ENCODE peak calls at places on chromosome 19, in five cellular contexts. K is breast epithelium, R is sigmoid colon, W is HCT116, D is H1. E is an unnamed sample.

GRCh38 chr19:35558400-35559280 is 4.8 kb downstream of the ATP4A start:
- DNase-seq in K (no peak), R (no peak), W (no peak), D (no peak), E (no peak)

GRCh38 chr19:3700242-3701032 is at the start of gene PIP5K1C:
- DNase-seq in R (peak), W (peak), K (peak), D (peak), E (peak)

GRCh38 chr19:38614289-38614688 is 3.5 kb downstream of the MAP4K1 start:
- DNase-seq in W (no peak), R (no peak), K (no peak), D (no peak), E (no peak)

GRCh38 chr19:55652311-55653078 is 2.3 kb upstream of the U2AF2 start:
- DNase-seq in D (no peak), K (no peak), R (no peak), W (no peak), E (no peak)

GRCh38 chr19:6803036-6803404 is 30.5 kb downstream of the VAV1 start:
- DNase-seq in R (no peak), D (no peak), K (no peak), W (no peak), E (no peak)

GRCh38 chr19:10114651-10115391 is 3.3 kb downstream of the P2RY11 start:
- DNase-seq in D (no peak), R (no peak), K (no peak), W (no peak), E (no peak)

GRCh38 chr19:45952691-45953505 is 20.8 kb downstream of the NOVA2 start:
- DNase-seq in D (peak), K (no peak), R (no peak), W (no peak), E (no peak)

GRCh38 chr19:52660981-52661380 is 22.8 kb upstream of the ZNF83 start:
- DNase-seq in W (no peak), K (no peak), D (no peak), R (no peak), E (no peak)

GRCh38 chr19:39320948-39321831 is 527 bp upstream of the LRFN1 start:
- DNase-seq in W (no peak), D (no peak), K (no peak), R (no peak), E (no peak)

GRCh38 chr19:43562698-43563241 is 12.6 kb downstream of the XRCC1 start:
- DNase-seq in K (no peak), R (peak), D (no peak), W (no peak), E (no peak)
- H3K4me3 ChIP-seq in K (no peak), R (no peak), D (no peak), W (no peak), E (no peak)

GRCh38 chr19:50975766-50976165 is 6.4 kb upstream of the KLK6 start:
- DNase-seq in W (peak), K (no peak), R (no peak), D (no peak), E (peak)
- TF ChIP-seq POLR2AphosphoS5 in W (peak), K (no peak), R (no peak), D (no peak), E (no peak)

DNA sequence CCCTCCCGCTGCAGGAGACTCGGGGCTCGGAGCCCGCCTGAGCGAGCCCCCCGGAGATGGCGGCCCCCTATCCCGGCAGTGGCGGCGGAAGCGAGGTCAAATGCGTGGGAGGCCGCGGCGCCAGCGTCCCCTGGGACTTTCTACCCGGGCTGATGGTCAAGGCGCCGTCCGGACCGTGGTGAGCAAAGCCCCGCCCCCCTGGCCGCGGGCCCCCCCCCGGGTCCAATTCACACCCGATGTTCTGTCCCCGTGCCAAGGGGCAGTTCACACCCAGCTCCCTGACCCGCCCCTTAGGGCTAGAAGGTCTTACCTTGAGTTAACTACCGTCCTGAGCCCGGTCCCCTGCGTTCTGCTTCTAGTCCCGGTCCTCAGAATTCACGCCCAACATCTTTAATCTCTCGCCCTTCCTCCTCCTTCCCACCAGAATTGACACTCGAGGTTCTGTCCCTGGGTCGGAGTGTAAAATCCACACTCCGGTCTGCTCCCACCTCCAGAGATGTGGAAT is 1.4 kb downstream of the NPAS1 start:
- DNase-seq in D (peak), R (no peak), K (no peak), W (no peak), E (no peak)
- H3K4me3 ChIP-seq in D (peak), R (peak), K (peak), W (peak), E (peak)

DNA sequence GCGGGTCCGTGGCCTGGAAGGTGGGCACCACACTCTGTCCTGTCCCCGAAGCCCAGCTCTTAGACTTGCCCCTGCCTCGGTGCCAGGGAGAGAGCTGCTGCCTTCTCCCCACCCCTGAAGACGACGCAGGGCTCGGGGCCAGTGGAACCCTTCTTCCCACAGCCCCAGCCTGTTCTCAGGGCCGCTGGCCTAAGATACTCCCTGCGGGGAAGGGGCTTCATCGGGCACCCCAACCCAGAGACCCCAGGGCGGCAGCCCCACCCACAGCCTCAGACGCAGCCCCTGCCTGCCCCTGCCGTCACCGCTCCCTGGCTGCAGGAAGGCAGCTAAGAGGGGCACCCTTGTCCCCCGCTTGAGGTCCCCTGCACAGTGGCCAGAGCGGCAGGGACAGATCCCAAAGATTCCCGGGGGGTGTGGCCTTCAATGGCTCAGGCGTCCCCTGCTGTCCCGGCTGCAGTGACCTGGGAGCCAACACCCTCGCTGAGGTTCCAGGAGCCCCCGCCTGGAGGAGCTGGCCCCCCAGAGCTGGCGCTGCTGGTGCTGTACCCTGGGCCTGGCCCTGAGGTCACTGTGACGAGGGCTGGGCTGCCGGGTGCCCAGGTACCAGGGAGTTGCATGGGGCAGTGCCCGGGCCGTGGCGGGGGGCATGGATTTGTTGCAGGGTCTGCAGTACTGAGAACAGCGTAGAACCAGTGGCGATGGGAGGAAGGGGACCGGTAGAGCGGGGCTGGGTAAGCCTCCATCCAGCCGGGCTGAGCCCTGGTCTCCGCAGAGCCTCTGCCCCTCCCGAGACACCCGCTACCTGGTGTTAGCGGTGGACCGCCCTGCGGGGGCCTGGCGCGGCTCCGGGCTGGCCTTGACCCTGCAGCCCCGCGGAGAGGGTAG is 999 bp downstream of the AMH start:
- DNase-seq in K (no peak), R (no peak), D (peak), W (no peak), E (no peak)
- TF ChIP-seq POLR2AphosphoS5 in K (no peak), R (no peak), D (peak), W (no peak), E (no peak)

DNA sequence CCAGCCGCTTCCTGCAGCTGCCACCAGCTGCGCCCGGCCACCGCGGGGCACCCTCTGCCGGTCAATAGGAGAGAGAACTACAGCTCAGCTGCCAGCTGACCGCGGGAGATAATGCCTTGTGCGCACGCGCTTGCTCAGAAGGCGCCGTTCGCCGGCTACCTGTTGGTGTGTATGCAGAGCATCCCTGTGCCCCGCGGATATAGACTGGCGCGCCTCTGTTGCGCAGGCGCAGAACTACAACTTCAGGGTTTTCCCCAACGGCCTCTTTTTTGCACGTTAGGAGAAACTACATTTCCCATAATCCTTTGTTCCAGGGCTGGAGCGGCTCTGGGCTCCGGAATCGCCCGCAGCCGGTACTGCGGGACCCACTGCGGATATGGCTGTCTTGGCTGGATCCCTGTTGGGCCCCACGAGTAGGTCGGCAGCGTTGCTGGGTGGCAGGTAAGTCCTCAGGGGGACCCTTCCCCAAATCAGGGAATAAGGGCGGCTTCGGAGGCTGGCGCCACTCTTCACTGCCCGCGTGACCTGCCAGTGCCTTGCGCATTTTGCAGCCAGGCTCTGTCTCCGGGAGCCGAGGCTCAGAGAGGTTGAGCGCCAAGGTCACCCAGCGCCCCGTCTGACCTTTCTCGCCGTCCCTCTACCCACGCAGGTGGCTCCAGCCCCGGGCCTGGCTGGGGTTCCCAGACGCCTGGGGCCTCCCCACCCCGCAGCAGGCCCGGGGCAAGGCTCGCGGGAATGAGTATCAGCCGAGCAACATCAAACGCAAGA is at the start of gene MRPL34:
- DNase-seq in K (peak), W (peak), D (peak), R (peak), E (peak)
- H3K4me3 ChIP-seq in K (peak), W (peak), D (peak), R (peak), E (peak)

DNA sequence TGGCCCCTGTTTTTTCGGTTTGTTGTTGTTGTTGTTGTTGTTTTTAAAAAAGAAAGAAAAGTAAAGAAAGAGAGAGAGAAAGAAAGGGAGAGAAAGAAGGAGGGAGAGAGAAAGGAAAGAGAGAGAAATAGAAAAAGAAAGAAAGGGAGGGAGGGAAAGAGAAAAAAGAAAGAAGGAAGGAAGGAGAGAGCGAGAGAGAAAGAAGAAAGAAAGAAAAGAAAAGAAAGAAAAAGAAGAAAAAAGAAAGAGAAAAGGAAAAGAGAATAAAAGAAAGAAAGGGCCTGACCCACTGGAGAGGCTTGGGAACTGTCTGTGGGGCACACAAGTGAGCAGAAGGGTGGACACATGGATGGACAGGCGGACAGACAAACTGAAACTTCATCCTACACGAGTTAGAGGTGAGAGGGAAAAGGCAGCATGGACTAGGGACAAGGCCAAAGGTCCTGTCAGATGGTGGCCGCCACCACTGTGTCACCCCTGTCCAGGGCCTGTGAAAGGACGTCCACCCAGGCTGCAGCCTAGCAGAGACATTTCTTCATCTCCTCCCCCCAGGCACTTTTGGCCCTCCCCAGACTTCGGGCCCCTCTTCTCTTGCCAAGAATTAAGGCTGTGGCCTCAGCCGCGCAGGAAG is 9.2 kb upstream of the BCAM start:
- DNase-seq in K (no peak), D (no peak), W (no peak), R (no peak), E (no peak)
- TF ChIP-seq POLR2AphosphoS5 in K (no peak), D (no peak), W (no peak), R (no peak), E (no peak)

DNA sequence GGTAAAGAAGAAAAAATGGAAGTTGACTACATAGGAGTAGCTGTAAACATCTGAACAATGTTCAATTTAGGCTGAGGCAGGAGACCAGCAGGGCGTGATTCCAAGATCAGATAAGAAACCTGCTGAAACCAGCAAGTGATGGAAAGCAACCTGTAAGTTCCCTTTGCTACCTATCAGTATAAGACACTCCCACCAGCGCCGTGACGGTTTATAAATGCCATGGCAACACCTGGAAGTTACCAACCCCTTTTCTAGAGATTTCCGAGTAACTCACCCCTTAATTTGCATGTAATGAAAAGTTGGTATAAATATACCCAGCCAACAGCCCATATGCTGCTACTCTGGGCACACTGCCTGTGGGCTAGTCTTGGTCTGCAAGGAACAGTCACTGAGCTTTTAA is 1.1 kb upstream of the ZNF45 start:
- DNase-seq in D (no peak), K (no peak), R (no peak), W (no peak), E (peak)
- H3K4me3 ChIP-seq in D (no peak), K (no peak), R (no peak), W (no peak), E (no peak)